ENCODE peak calls at places on chromosomes 7 and 10, in eight cellular contexts. R, U, T, G, A, V, I and M are unnamed samples.

GRCh38 chr10:60848680-60849079 is 70.4 kb downstream of the CDK1 start:
- DNase-seq in R (no peak), U (no peak), G (no peak), T (no peak), I (no peak), V (no peak), A (no peak), M (no peak)

GRCh38 chr10:34434119-34434594 is 380.9 kb downstream of the PARD3 start:
- DNase-seq in T (no peak), R (no peak), U (no peak), V (no peak), G (no peak), A (no peak), I (no peak), M (no peak)

GRCh38 chr10:79130846-79131245 is 62.1 kb downstream of the ZMIZ1 start:
- DNase-seq in G (no peak), T (no peak), U (no peak), A (no peak), I (no peak), R (no peak), V (no peak), M (no peak)

GRCh38 chr7:74709880-74710671 is 52.6 kb downstream of the GTF2I start:
- DNase-seq in I (no peak), T (no peak), A (no peak), V (no peak), U (no peak), R (no peak), G (no peak), M (no peak)

GRCh38 chr10:43128958-43129706 is 9.1 kb upstream of the CSGALNACT2 start:
- DNase-seq in T (no peak), V (no peak), A (no peak), R (peak), G (peak), I (peak), U (no peak), M (no peak)

GRCh38 chr10:6089334-6090219 is 743 bp downstream of the RBM17 start:
- DNase-seq in T (peak), R (no peak), I (peak), U (peak), G (peak), A (no peak), V (no peak), M (no peak)

GRCh38 chr10:49089789-49090595 is 25.3 kb downstream of the VSTM4 start:
- DNase-seq in U (no peak), I (no peak), A (no peak), R (no peak), T (no peak), G (no peak), V (no peak), M (no peak)

GRCh38 chr7:45662540-45663166 is 88.5 kb downstream of the ADCY1 start:
- DNase-seq in A (no peak), T (no peak), I (no peak), U (no peak), V (no peak), R (no peak), G (no peak), M (no peak)

GRCh38 chr7:96310106-96310505 is 11.8 kb downstream of the SLC25A13 start:
- DNase-seq in I (no peak), V (no peak), R (no peak), U (no peak), A (no peak), T (no peak), G (no peak), M (no peak)

GRCh38 chr7:29369909-29370488 is 175.4 kb downstream of the CHN2 start:
- DNase-seq in R (no peak), A (no peak), T (no peak), V (no peak), G (no peak), U (no peak), I (no peak), M (no peak)

GRCh38 chr7:4156190-4156589 is 525.9 kb upstream of the FOXK1 start:
- DNase-seq in G (no peak), I (no peak), T (no peak), R (no peak), V (no peak), A (no peak), U (no peak), M (no peak)

GRCh38 chr10:14185501-14186045 is 145.2 kb downstream of the FRMD4A start:
- DNase-seq in V (peak), U (no peak), G (peak), I (peak), A (peak), T (peak), R (peak), M (no peak)

GRCh38 chr7:107938448-107939250 is 47.7 kb downstream of the DLD start:
- DNase-seq in R (no peak), T (no peak), G (no peak), A (no peak), U (no peak), I (no peak), V (no peak), M (no peak)

GRCh38 chr10:82377608-82378007 is 502.6 kb downstream of the NRG3 start:
- DNase-seq in A (no peak), V (no peak), R (no peak), G (no peak), I (no peak), U (no peak), T (peak), M (no peak)

GRCh38 chr7:33742521-33742920 is 162.8 kb upstream of the BMPER start:
- DNase-seq in G (no peak), T (no peak), U (no peak), A (no peak), V (no peak), R (no peak), I (no peak), M (no peak)

GRCh38 chr10:122656741-122657140 is 42.9 kb downstream of the C10orf120 start:
- DNase-seq in T (no peak), V (no peak), U (no peak), I (no peak), G (no peak), A (no peak), R (no peak), M (no peak)